ENCODE peak calls at places on chromosomes 11 and 22, in four cellular contexts. E, P, F and T are unnamed samples.
A peak's percentile ranks its signal among the peaks of the same experiment; 100 is the strongest.

GRCh38 chr22:44205713-44206645 is 25.3 kb downstream of the PARVG start:
- DNase-seq in E (no peak), P (no peak), F (no peak), T (no peak)

GRCh38 chr22:20058989-20059770 is 20.9 kb upstream of the DGCR8 start:
- DNase-seq in E (no peak), P (no peak), F (no peak), T (no peak)

GRCh38 chr11:4890279-4890678 is 8.6 kb downstream of the OR51T1 start:
- DNase-seq in E (no peak), P (no peak), F (no peak), T (no peak)

GRCh38 chr11:105004021-105004420 is 18.9 kb downstream of the CASP5 start:
- DNase-seq in E (no peak), P (no peak), F (no peak), T (no peak)

GRCh38 chr11:35554491-35555237 is 29.2 kb upstream of the PAMR1 start:
- DNase-seq in E (no peak), P (no peak), F (peak; percentile 8), T (no peak)

GRCh38 chr11:36594316-36594989 is at the start of gene IFTAP:
- DNase-seq in E (no peak), P (peak; percentile 36), F (peak; percentile 90), T (no peak)

GRCh38 chr11:122707111-122707510 is 51.6 kb downstream of the UBASH3B start:
- DNase-seq in E (no peak), P (no peak), F (no peak), T (no peak)

GRCh38 chr11:108906826-108907225 is 242.0 kb downstream of the DDX10 start:
- DNase-seq in E (no peak), P (no peak), F (no peak), T (no peak)

GRCh38 chr22:41551882-41552582 is 7.8 kb upstream of the POLR3H start:
- DNase-seq in E (no peak), P (no peak), F (no peak), T (no peak)

GRCh38 chr22:45334068-45334467 is 24.3 kb downstream of the FAM118A start:
- DNase-seq in E (no peak), P (no peak), F (no peak), T (no peak)

GRCh38 chr22:17087176-17088131 is 2.7 kb downstream of the IL17RA start:
- DNase-seq in E (peak; percentile 55), P (no peak), F (no peak), T (peak; percentile 36)

GRCh38 chr11:65180877-65181568 is 705 bp upstream of the CAPN1 start:
- DNase-seq in E (peak; percentile 19), P (peak; percentile 85), F (peak; percentile 77), T (peak; percentile 52)

GRCh38 chr11:104408630-104409029 is 244.7 kb upstream of the PDGFD start:
- DNase-seq in E (no peak), P (no peak), F (no peak), T (no peak)

GRCh38 chr11:84780689-84781293 is 846.4 kb downstream of the DLG2 start:
- DNase-seq in E (no peak), P (no peak), F (peak; percentile 30), T (no peak)

GRCh38 chr22:41030891-41031290 is 61.5 kb upstream of the EP300 start:
- DNase-seq in E (no peak), P (no peak), F (no peak), T (no peak)

GRCh38 chr11:287821-288327 is 1.1 kb upstream of the PGGHG start:
- DNase-seq in E (no peak), P (no peak), F (no peak), T (peak; percentile 19)

GRCh38 chr22:20438678-20439492 is 1.3 kb upstream of the SCARF2 start:
- DNase-seq in E (no peak), P (no peak), F (peak; percentile 17), T (no peak)

GRCh38 chr22:34113381-34113780 is 193.1 kb upstream of the LARGE1 start:
- DNase-seq in E (no peak), P (no peak), F (no peak), T (no peak)

GRCh38 chr11:44989831-44990566 is 39.3 kb upstream of the TP53I11 start:
- DNase-seq in E (no peak), P (no peak), F (no peak), T (no peak)

GRCh38 chr11:45809456-45810395 is 4.8 kb downstream of the SLC35C1 start:
- DNase-seq in E (no peak), P (no peak), F (no peak), T (no peak)

GRCh38 chr11:45677811-45678515 is 12.5 kb upstream of the CHST1 start:
- DNase-seq in E (no peak), P (no peak), F (no peak), T (no peak)

GRCh38 chr22:31103899-31104694 is 3.3 kb downstream of the SELENOM start:
- DNase-seq in E (no peak), P (no peak), F (no peak), T (no peak)

GRCh38 chr11:125431481-125431880 is 64.6 kb downstream of the FEZ1 start:
- DNase-seq in E (no peak), P (no peak), F (no peak), T (no peak)

GRCh38 chr22:45932066-45932465 is 44.9 kb downstream of the WNT7B start:
- DNase-seq in E (no peak), P (no peak), F (no peak), T (no peak)

GRCh38 chr11:19953909-19954308 is 206.4 kb downstream of the DBX1 start:
- DNase-seq in E (no peak), P (no peak), F (peak; percentile 81), T (no peak)

DNA sequence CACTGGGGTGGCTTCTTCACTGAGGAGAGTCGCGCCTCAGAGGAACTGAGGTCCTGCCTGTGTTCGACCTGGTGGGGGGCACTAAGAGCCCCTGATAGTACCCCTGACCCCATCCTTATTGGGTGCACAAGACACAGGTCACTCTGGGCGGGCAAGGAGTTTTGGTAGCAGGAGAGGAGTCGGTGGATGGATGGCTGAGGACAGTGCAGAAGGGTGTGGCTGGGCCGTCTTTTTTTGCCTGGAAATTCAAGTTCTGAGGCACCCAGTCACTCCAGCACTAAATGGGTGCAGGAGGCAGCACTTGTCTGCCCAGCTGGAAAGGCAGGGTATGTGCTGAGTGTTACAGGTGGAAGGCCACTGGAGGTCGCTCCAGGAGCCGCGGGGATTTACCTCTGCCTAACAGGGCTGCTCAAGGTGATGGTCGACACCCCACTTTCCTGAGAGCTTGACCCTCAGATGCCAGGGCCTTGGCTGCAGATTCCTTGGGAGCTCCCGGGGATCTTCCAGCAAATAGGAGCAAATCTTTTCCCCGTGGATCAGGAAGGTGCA is 960 bp downstream of the TSSC4 start:
- DNase-seq in E (no peak), P (no peak), F (no peak), T (no peak)
- TF ChIP-seq CTCF in E (peak; percentile 8), P (no peak), F (no peak), T (no peak)

GRCh38 chr11:32615422-32615821 is 31.8 kb downstream of the EIF3M start:
- DNase-seq in E (no peak), P (no peak), F (peak; percentile 20), T (no peak)
- TF ChIP-seq CTCF in E (no peak), P (peak; percentile 37), F (peak; percentile 35), T (no peak)

DNA sequence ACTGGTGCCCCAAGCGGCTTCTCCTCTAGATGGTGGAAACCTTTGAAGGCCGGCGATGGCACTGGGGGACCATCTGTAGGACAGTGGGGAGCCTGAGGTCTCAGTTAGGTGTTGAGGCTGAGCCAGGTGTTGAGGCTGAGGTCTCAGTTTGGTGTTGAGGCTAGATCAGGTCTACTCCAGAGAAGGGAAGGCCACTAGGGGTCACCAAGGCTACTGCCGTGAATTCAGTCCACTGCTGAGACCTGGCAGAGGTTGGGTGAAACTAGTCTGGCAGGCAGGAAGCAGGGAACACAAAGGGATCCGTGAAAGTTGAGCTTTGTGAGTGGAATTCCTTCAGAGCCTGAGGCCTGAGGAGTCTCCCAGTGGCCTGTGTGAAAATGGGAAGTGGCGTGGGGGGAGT is 123.8 kb upstream of the FGF3 start:
- DNase-seq in E (no peak), P (no peak), F (peak; percentile 51), T (no peak)
- TF ChIP-seq CTCF in E (no peak), P (peak; percentile 40), F (peak; percentile 50), T (no peak)

GRCh38 chr22:25049770-25050169 is 97.3 kb downstream of the KIAA1671 start:
- DNase-seq in E (no peak), P (no peak), F (no peak), T (no peak)

GRCh38 chr22:25051073-25051472 is 98.6 kb downstream of the KIAA1671 start:
- DNase-seq in E (no peak), P (no peak), F (peak; percentile 35), T (no peak)

GRCh38 chr22:25050566-25050965 is 98.0 kb downstream of the KIAA1671 start:
- DNase-seq in E (no peak), P (no peak), F (no peak), T (no peak)

GRCh38 chr22:25051983-25052710 is 99.6 kb downstream of the KIAA1671 start:
- DNase-seq in E (no peak), P (no peak), F (no peak), T (no peak)

GRCh38 chr22:25048659-25049657 is 96.4 kb downstream of the KIAA1671 start:
- DNase-seq in E (no peak), P (peak; percentile 54), F (peak; percentile 64), T (peak; percentile 70)
- TF ChIP-seq CTCF in E (peak; percentile 87), P (peak; percentile 86), F (peak; percentile 75), T (peak; percentile 74)

DNA sequence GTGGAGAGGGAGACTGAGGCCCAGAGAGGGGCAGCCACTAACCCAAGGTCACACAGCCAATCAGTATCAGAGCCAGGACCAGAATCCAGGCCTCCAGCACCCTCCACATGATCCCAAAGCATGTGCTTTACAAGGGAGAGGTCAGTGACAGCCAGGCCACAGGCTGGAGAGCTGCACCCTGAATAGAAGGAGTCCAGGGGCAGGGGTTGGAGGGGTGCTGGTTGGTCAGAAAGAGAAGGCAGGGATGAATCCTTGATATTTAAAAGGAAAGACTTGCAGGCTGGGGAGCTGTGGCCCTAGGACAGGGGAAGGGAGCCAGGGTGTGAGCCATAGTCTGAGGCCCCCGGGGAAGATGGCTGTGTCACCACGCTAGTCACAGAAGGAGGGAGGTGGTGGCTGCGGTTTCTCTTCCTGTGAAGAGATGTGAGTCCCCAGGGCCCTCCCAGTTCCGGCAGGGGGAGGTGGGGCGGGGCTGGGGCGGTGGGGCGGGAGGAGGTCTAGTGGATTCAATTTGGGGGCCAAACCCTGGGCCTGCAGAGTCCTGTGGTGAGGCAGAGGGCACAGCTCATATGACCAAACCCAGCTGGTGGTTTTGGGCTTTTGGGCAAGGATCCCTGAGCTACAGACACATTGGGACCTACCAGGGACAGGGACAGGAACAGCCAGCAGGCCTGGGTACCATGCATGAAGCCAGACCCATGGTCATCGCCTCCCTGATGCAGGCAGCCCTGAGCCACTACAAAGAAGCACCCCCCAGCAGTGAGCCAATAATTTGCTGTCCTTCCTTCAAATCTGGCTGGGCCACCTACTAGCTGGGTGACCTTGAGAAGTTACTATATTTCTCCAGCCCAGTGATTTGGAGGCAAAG is 14.0 kb downstream of the RAC2 start:
- DNase-seq in E (peak; percentile 60), P (no peak), F (no peak), T (peak; percentile 85)
- TF ChIP-seq CTCF in E (no peak), P (no peak), F (no peak), T (no peak)